ENCODE peak calls at places on chromosomes 1 and 21, in nine cellular contexts. L is cardiac septum; W is mucosa of gallbladder; P is lower leg skin; H is activated naive CD4-positive, alpha-beta T cell treated with anti-CD3 and anti-CD28 coated beads, Interleukin-2, amount 50 U/mL, for 72 hours; Q is endodermal cell; M is neural crest cell; Y is NCI-H1092 treated with DMSO at 0.1 percent for 48 hours; U is GM23248. O is an unnamed sample.
A peak's percentile ranks its signal among the peaks of the same experiment; 100 is the strongest.

GRCh38 chr1:241114699-241115233 is 242.2 kb downstream of the RGS7 start:
- DNase-seq in H (no peak), Y (no peak), U (no peak), M (no peak), W (no peak), P (no peak), Q (no peak), L (no peak), O (no peak)

GRCh38 chr1:44112486-44112885 is 6.1 kb upstream of the KLF17 start:
- DNase-seq in W (no peak), Q (no peak), L (peak; percentile 20), M (no peak), P (no peak), H (no peak), Y (no peak), U (peak; percentile 50), O (no peak)

GRCh38 chr1:16984717-16985116 is 4.3 kb upstream of the MFAP2 start:
- DNase-seq in U (peak; percentile 97), P (peak; percentile 96), Q (no peak), M (no peak), Y (no peak), W (peak; percentile 66), L (no peak), H (no peak), O (no peak)

GRCh38 chr1:147292635-147293251 is 50.3 kb downstream of the CHD1L start:
- DNase-seq in M (no peak), L (no peak), H (no peak), Y (no peak), U (peak; percentile 98), P (no peak), Q (no peak), W (no peak), O (no peak)

GRCh38 chr1:89279011-89279466 is 6.4 kb upstream of the GBP5 start:
- DNase-seq in P (no peak), W (no peak), Q (no peak), U (no peak), H (no peak), Y (no peak), M (no peak), L (no peak), O (no peak)

GRCh38 chr1:241639653-241640148 is 468 bp downstream of the CHML start:
- DNase-seq in P (peak; percentile 88), Y (peak; percentile 81), Q (peak; percentile 84), H (no peak), W (peak; percentile 25), M (peak; percentile 15), U (peak; percentile 68), L (no peak), O (peak; percentile 43)

GRCh38 chr1:154759196-154759595 is 110.9 kb downstream of the KCNN3 start:
- DNase-seq in M (no peak), H (peak; percentile 84), L (no peak), Q (no peak), Y (no peak), P (peak; percentile 69), W (no peak), U (no peak), O (no peak)

GRCh38 chr1:154845879-154846278 is 24.2 kb downstream of the KCNN3 start:
- DNase-seq in U (no peak), W (no peak), Q (no peak), L (no peak), M (no peak), Y (peak; percentile 59), P (no peak), H (no peak), O (no peak)

GRCh38 chr1:117231748-117232373 is 21.1 kb upstream of the VTCN1 start:
- DNase-seq in U (no peak), Y (no peak), Q (no peak), H (no peak), P (no peak), L (no peak), W (peak; percentile 50), M (no peak), O (no peak)

GRCh38 chr1:199221371-199222150 is 582.7 kb downstream of the PTPRC start:
- DNase-seq in W (no peak), P (peak; percentile 48), L (no peak), M (no peak), Y (no peak), U (no peak), H (no peak), Q (no peak), O (no peak)

GRCh38 chr1:24085546-24085945 is 26.4 kb downstream of the MYOM3 start:
- DNase-seq in H (no peak), W (no peak), Q (no peak), Y (no peak), P (no peak), L (no peak), U (peak; percentile 83), M (no peak), O (no peak)

GRCh38 chr1:5564578-5565257 is 427.5 kb downstream of the NPHP4 start:
- DNase-seq in M (no peak), H (no peak), U (no peak), P (peak; percentile 66), Q (no peak), W (no peak), L (no peak), Y (no peak), O (no peak)

GRCh38 chr1:8463144-8463927 is 145.4 kb downstream of the SLC45A1 start:
- DNase-seq in L (no peak), W (peak; percentile 47), M (no peak), H (no peak), P (no peak), Y (peak; percentile 59), U (peak; percentile 67), Q (peak; percentile 64), O (no peak)

GRCh38 chr21:34912022-34912933 is 136.8 kb downstream of the RUNX1 start:
- DNase-seq in M (no peak), Q (no peak), Y (no peak), W (no peak), U (peak; percentile 20), L (no peak), P (no peak), H (no peak), O (no peak)

GRCh38 chr1:48109390-48110009 is 112.3 kb upstream of the TRABD2B start:
- DNase-seq in U (peak; percentile 68), L (no peak), H (no peak), Y (peak; percentile 50), M (peak; percentile 29), P (no peak), W (peak; percentile 48), Q (peak; percentile 70), O (no peak)

GRCh38 chr1:108610073-108610472 is 50.2 kb downstream of the EEIG2 start:
- DNase-seq in Q (no peak), U (no peak), W (no peak), L (no peak), P (no peak), H (no peak), M (no peak), Y (peak; percentile 97), O (no peak)

GRCh38 chr1:8216005-8216404 is 101.9 kb upstream of the SLC45A1 start:
- DNase-seq in Y (no peak), Q (no peak), W (no peak), M (no peak), H (no peak), U (no peak), P (no peak), L (no peak), O (no peak)

GRCh38 chr1:108049083-108049819 is 84.3 kb upstream of the VAV3 start:
- DNase-seq in L (no peak), H (no peak), W (no peak), P (peak; percentile 91), U (peak; percentile 61), Q (peak; percentile 86), Y (no peak), M (peak; percentile 27), O (no peak)

GRCh38 chr1:86200901-86201300 is 44.3 kb upstream of the COL24A1 start:
- DNase-seq in U (no peak), P (no peak), H (no peak), W (no peak), M (no peak), Y (no peak), L (no peak), Q (no peak), O (no peak)

O was measured in GM12892.